ENCODE peak calls at places on chromosomes 16 and 17, in eight cellular contexts. F is A549, T is HepG2, L is HCT116, U is GM12878, A is Panc1, Y is K562, I is SK-N-SH. W is an unnamed sample.

GRCh38 chr16:61797960-61798359 is 238.3 kb downstream of the CDH8 start:
- DNase-seq in Y (no peak), T (no peak), F (no peak), L (no peak), I (no peak), U (no peak), A (no peak), W (no peak)

GRCh38 chr17:41777579-41778188 is 8.8 kb downstream of the JUP start:
- DNase-seq in U (no peak), Y (no peak), I (peak; percentile 74), T (peak; percentile 77), L (no peak), F (peak; percentile 98), A (peak; percentile 69), W (no peak)

GRCh38 chr16:64397042-64397441 is 724.8 kb downstream of the CDH11 start:
- DNase-seq in U (no peak), F (no peak), L (no peak), T (no peak), A (no peak), Y (no peak), I (no peak), W (no peak)

GRCh38 chr16:54284931-54285413 is 1.6 kb downstream of the IRX3 start:
- DNase-seq in L (no peak), T (no peak), U (no peak), I (peak; percentile 46), F (peak; percentile 18), A (no peak), Y (no peak), W (peak; percentile 38)

GRCh38 chr17:50547736-50548083 is 736 bp downstream of the SPATA20 start:
- DNase-seq in Y (no peak), A (no peak), I (no peak), L (no peak), U (no peak), F (peak; percentile 45), T (no peak), W (no peak)

GRCh38 chr16:79843631-79844043 is 243.1 kb upstream of the MAF start:
- DNase-seq in A (no peak), Y (no peak), U (peak; percentile 7), L (no peak), T (no peak), I (no peak), F (no peak), W (no peak)

GRCh38 chr17:58191259-58191896 is 1.1 kb upstream of the EPX start:
- DNase-seq in L (no peak), U (no peak), T (no peak), A (no peak), F (peak; percentile 23), Y (no peak), I (peak; percentile 20), W (no peak)

GRCh38 chr17:47653442-47653841 is 3.7 kb downstream of the KPNB1 start:
- DNase-seq in Y (no peak), I (no peak), F (no peak), T (no peak), A (no peak), U (no peak), L (no peak), W (no peak)

DNA sequence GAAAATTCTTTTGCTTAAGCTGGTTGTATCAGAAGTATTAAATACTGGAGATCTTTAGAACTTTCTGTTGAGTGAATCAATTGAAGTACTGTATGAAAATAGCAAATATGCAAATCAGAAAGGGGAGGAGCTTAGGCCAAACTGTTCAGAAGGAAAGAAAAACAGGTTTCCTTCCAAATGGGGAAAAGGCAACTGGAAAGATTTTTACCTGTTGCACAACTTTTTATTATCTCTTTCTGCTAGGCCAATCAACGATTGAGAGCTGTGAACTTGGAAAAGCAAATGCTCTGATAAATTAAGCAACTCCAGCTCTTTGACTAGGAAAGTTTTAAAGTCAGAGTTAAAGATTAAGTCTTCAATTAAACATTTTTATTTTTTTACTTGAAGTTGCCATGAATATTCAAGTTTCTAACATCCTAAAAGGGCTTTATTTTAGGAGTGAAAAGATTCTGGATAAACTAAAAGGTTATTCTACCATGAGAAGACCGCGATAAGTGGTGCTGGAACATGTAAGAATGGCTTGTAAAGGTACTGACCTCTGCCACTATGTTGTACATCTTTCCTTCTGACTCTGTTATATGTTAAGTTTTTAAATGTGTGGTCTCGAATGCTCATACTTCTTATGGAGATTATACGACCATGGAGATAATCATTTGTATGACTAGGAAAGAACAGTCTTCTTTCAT is 16.5 kb downstream of the DCUN1D3 start:
- DNase-seq in T (no peak), I (no peak), A (no peak), L (no peak), Y (no peak), U (no peak), F (no peak), W (no peak)
- H3K4me1 ChIP-seq in T (peaks cover 83% of the 10 kb centered on the region), I (peaks cover 7% of the 10 kb centered on the region), A (peaks cover 16% of the 10 kb centered on the region), L (peaks cover 34% of the 10 kb centered on the region), Y (peaks cover 10% of the 10 kb centered on the region), U (peaks cover 12% of the 10 kb centered on the region), F (peaks cover 53% of the 10 kb centered on the region), W (peaks cover 15% of the 10 kb centered on the region)

GRCh38 chr17:79563237-79564013 is 47.4 kb downstream of the RBFOX3 start:
- DNase-seq in U (no peak), L (peak; percentile 61), A (no peak), T (no peak), Y (no peak), I (no peak), F (peak; percentile 92), W (no peak)
- TF ChIP-seq REST in U (no peak), L (no peak), A (no peak), T (no peak), Y (no peak), I (no peak), F (no peak), W (no peak)

GRCh38 chr17:30321314-30321713 is 12.5 kb downstream of the TMIGD1 start:
- DNase-seq in L (no peak), T (no peak), I (no peak), A (no peak), U (no peak), F (peak; percentile 48), Y (no peak), W (no peak)

GRCh38 chr17:30314474-30314873 is 19.4 kb downstream of the TMIGD1 start:
- DNase-seq in I (no peak), Y (no peak), T (no peak), A (no peak), U (no peak), F (no peak), L (no peak), W (no peak)

GRCh38 chr17:30318190-30318589 is 15.7 kb downstream of the TMIGD1 start:
- DNase-seq in L (no peak), T (no peak), I (no peak), A (no peak), F (no peak), U (no peak), Y (no peak), W (no peak)

GRCh38 chr17:30312218-30312617 is 20.5 kb upstream of the BLMH start:
- DNase-seq in U (no peak), L (no peak), F (no peak), A (no peak), T (no peak), I (no peak), Y (no peak), W (no peak)

GRCh38 chr17:30316736-30317135 is 17.1 kb downstream of the TMIGD1 start:
- DNase-seq in L (no peak), T (no peak), F (no peak), I (no peak), Y (no peak), U (no peak), A (no peak), W (no peak)
- TF ChIP-seq CTCF in L (no peak), T (no peak), F (no peak), I (no peak), Y (no peak), U (no peak), A (no peak), W (no peak)

DNA sequence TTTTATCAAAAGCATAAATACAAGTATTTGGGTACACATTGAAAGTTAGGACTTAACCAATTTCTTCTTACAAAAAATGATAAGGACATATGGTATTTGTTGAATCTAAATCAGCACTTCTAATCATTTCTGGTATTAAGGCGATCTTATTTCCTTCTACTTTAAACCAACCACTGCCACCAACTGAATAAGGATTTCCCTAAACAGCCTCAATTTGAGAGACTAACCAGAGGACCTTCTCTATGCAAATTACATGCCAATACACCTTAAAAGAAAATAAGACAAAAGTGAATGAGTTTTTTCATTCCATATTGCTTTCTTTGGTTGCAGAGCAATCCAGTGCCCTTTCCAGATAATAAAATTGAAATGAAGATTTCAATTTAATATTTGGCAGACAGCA is 45.5 kb downstream of the GNA13 start:
- DNase-seq in L (no peak), U (no peak), F (no peak), I (no peak), T (no peak), A (no peak), Y (no peak), W (no peak)
- H3K4me1 ChIP-seq in L (peaks cover 11% of the 10 kb centered on the region), U (peaks cover 39% of the 10 kb centered on the region), F (peaks cover 22% of the 10 kb centered on the region), I (peaks cover 2% of the 10 kb centered on the region), T (peaks cover 26% of the 10 kb centered on the region), A (no peaks in the 10 kb centered on the region), Y (peaks cover 5% of the 10 kb centered on the region), W (peaks cover 8% of the 10 kb centered on the region)